ENCODE peak calls at places on chromosomes 11 and 22, in six cellular contexts. R, V, A, B, X and J are unnamed samples.
A peak's percentile ranks its signal among the peaks of the same experiment; 100 is the strongest.

GRCh38 chr11:23398052-23398451 is 537.8 kb upstream of the CCDC179 start:
- DNase-seq in B (no peak), R (no peak), A (no peak), V (no peak), X (no peak), J (no peak)

GRCh38 chr11:2186669-2187266 is 15.2 kb upstream of the TH start:
- DNase-seq in V (peak; percentile 22), X (no peak), A (no peak), R (peak; percentile 80), B (no peak), J (peak; percentile 25)

GRCh38 chr11:12291767-12292166 is 85.6 kb upstream of the PARVA start:
- DNase-seq in X (no peak), R (no peak), A (no peak), B (no peak), V (no peak), J (no peak)

GRCh38 chr11:62508336-62509058 is 38.1 kb downstream of the AHNAK start:
- DNase-seq in A (peak; percentile 92), B (peak; percentile 85), X (no peak), V (peak; percentile 39), R (peak; percentile 65), J (peak; percentile 60)

GRCh38 chr22:36953239-36954080 is 40.0 kb downstream of the CSF2RB start:
- DNase-seq in A (no peak), B (no peak), R (no peak), X (no peak), V (no peak), J (no peak)

GRCh38 chr11:35323076-35323868 is 96.1 kb downstream of the SLC1A2 start:
- DNase-seq in V (no peak), B (no peak), A (no peak), X (no peak), R (no peak), J (no peak)

GRCh38 chr11:126613272-126613671 is 257.8 kb downstream of the ST3GAL4 start:
- DNase-seq in A (no peak), X (no peak), V (no peak), R (no peak), B (no peak), J (no peak)

GRCh38 chr22:26079009-26079408 is 90.3 kb upstream of the SEZ6L start:
- DNase-seq in X (no peak), V (no peak), B (no peak), R (no peak), A (no peak), J (no peak)

GRCh38 chr11:14423633-14424032 is 64.7 kb upstream of the RRAS2 start:
- DNase-seq in B (no peak), R (no peak), A (no peak), X (no peak), V (peak; percentile 64), J (no peak)

GRCh38 chr11:8689726-8690255 is 7.2 kb downstream of the RPL27A start:
- DNase-seq in A (no peak), R (no peak), B (no peak), V (no peak), X (no peak), J (no peak)

GRCh38 chr22:33163815-33164214 is 105.6 kb upstream of the SYN3 start:
- DNase-seq in B (no peak), R (no peak), X (no peak), A (no peak), V (no peak), J (no peak)

GRCh38 chr11:109940816-109941215 is 152.4 kb upstream of the ZC3H12C start:
- DNase-seq in R (no peak), V (peak; percentile 82), B (no peak), A (no peak), X (peak; percentile 68), J (peak; percentile 86)

GRCh38 chr11:105229758-105230157 is 90.2 kb upstream of the CARD18 start:
- DNase-seq in V (no peak), A (no peak), X (no peak), B (no peak), R (no peak), J (no peak)

GRCh38 chr11:22343411-22344032 is 5.3 kb downstream of the SLC17A6 start:
- DNase-seq in X (no peak), V (no peak), B (no peak), R (no peak), A (no peak), J (no peak)

GRCh38 chr11:9047986-9048522 is 43.3 kb downstream of the SCUBE2 start:
- DNase-seq in A (peak; percentile 36), X (no peak), R (no peak), B (no peak), V (peak; percentile 55), J (no peak)

GRCh38 chr11:66882540-66882939 is 25.7 kb downstream of the LRFN4 start:
- DNase-seq in V (no peak), R (no peak), X (no peak), B (no peak), A (no peak), J (no peak)

GRCh38 chr11:61777234-61778090 is 14.9 kb downstream of the TMEM258 start:
- DNase-seq in A (peak; percentile 70), X (peak; percentile 63), B (no peak), R (peak; percentile 60), V (no peak), J (no peak)

GRCh38 chr22:45441158-45441557 is 27.7 kb downstream of the RIBC2 start:
- DNase-seq in B (no peak), X (peak; percentile 20), V (peak; percentile 74), A (peak; percentile 78), R (peak; percentile 70), J (peak; percentile 68)

GRCh38 chr11:1912314-1912878 is 7.1 kb upstream of the TNNT3 start:
- DNase-seq in B (no peak), A (no peak), X (no peak), R (no peak), V (no peak), J (no peak)

GRCh38 chr11:86459682-86460460 is 85.2 kb downstream of the CCDC81 start:
- DNase-seq in B (peak; percentile 53), X (peak; percentile 93), A (peak; percentile 74), V (peak; percentile 92), R (peak; percentile 14), J (peak; percentile 90)

GRCh38 chr11:132472411-132473205 is 1059.7 kb downstream of the OPCML start:
- DNase-seq in A (no peak), R (no peak), X (no peak), B (no peak), V (no peak), J (no peak)

GRCh38 chr11:110311783-110312578 is 15.6 kb upstream of the RDX start:
- DNase-seq in R (no peak), A (no peak), B (no peak), X (peak; percentile 51), V (peak; percentile 83), J (peak; percentile 57)

GRCh38 chr22:42489000-42489399 is 30.6 kb downstream of the RRP7A start:
- DNase-seq in B (no peak), A (no peak), X (no peak), V (no peak), R (no peak), J (no peak)

GRCh38 chr11:37786214-37786755 is 1188.2 kb upstream of the RAG2 start:
- DNase-seq in R (no peak), B (no peak), X (no peak), A (no peak), V (peak; percentile 86), J (peak; percentile 60)

GRCh38 chr11:47946682-47947575 is 33.4 kb upstream of the PTPRJ start:
- DNase-seq in A (peak; percentile 57), B (peak; percentile 85), X (peak; percentile 99), R (no peak), V (peak; percentile 96), J (peak; percentile 99)

GRCh38 chr11:62832346-62833234 is at the start of gene TEX54:
- DNase-seq in B (peak; percentile 58), X (no peak), R (no peak), A (peak; percentile 38), V (no peak), J (no peak)

GRCh38 chr11:57640068-57640800 is 9.5 kb downstream of the YPEL4 start:
- DNase-seq in A (no peak), B (no peak), X (no peak), V (no peak), R (no peak), J (no peak)

GRCh38 chr11:126515501-126515900 is 160.0 kb downstream of the ST3GAL4 start:
- DNase-seq in R (no peak), V (no peak), X (no peak), B (no peak), A (no peak), J (no peak)

GRCh38 chr11:105230586-105230985 is 91.0 kb upstream of the CARD18 start:
- DNase-seq in X (peak; percentile 17), R (no peak), B (no peak), V (no peak), A (no peak), J (peak; percentile 42)

GRCh38 chr11:8243458-8243857 is 20.2 kb downstream of the LMO1 start:
- DNase-seq in B (no peak), R (peak; percentile 66), V (no peak), A (no peak), X (no peak), J (no peak)

GRCh38 chr11:3959015-3959917 is 103.8 kb downstream of the STIM1 start:
- DNase-seq in A (no peak), R (no peak), X (peak; percentile 48), V (peak; percentile 35), B (no peak), J (peak; percentile 31)
- TF ChIP-seq CTCF in A (no peak), R (peak; percentile 37), X (no peak), V (peak; percentile 9), B (no peak), J (no peak)

GRCh38 chr22:50146440-50147228 is 23.9 kb upstream of the PANX2 start:
- DNase-seq in V (peak; percentile 80), B (peak; percentile 60), X (peak; percentile 42), A (peak; percentile 65), R (peak; percentile 81), J (peak; percentile 72)
- TF ChIP-seq CTCF in V (peak; percentile 98), B (peak; percentile 60), X (peak; percentile 92), A (peak; percentile 73), R (peak; percentile 85), J (peak; percentile 79)

DNA sequence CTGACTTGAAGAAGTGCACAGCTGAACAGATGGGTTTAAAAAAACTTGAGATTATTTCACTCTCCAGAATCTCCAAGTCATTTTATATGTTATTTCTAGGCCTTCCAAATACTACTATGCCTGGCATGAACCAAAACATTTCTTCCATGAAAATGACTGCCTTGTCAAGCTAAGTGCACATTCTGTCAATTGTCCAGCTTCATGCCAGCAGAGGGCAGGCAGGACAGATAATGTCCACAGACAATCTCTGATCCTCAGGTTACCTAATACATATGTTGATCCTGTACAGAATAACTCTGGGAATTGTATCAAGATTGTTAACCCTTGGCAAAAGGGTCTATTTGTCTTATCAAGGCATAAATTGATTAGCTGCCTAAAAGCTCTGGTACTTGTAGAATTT is 229.5 kb downstream of the AASDHPPT start:
- DNase-seq in X (no peak), B (no peak), V (peak; percentile 24), R (no peak), A (no peak), J (peak; percentile 33)
- TF ChIP-seq CTCF in X (no peak), B (no peak), V (peak; percentile 11), R (peak; percentile 44), A (no peak), J (no peak)

DNA sequence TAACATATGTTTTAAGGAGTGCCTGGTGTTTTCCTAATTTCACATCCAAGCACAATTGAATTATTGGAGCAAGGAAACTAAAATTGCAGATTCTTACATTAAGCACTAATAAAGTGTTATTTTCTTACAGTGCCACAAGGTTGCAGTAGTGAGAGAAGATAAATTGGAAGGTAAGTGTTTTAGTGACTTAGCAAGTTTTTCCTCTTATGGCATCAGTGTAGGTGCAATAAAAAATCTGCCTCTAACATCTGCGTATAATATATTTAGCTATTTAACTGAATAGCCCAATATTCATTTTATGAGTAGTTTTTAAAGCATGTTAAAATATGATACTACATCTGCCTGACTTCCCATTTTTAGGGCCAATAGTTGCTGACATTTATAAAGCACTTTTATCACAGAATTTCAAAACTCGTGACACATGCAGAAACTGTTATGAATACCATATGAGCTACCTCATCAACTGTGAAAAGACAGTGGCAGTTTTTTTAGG is 19.0 kb downstream of the POLD3 start:
- DNase-seq in R (peak; percentile 29), X (peak; percentile 11), A (no peak), V (peak; percentile 86), B (no peak), J (peak; percentile 55)
- TF ChIP-seq CTCF in R (peak; percentile 71), X (peak; percentile 54), A (no peak), V (peak; percentile 58), B (peak; percentile 39), J (peak; percentile 38)